ENCODE peak calls at places on chromosomes 2 and 18, in seven cellular contexts. S is heart left ventricle, T is IMR-90, M is neural progenitor cell, D is RWPE2, O is Peyer's patch, L is uterus. Z is an unnamed sample.

GRCh38 chr2:422676-423435 is 135.0 kb upstream of the ALKAL2 start:
- DNase-seq in S (no peak), T (no peak), M (no peak), D (no peak), O (no peak), L (no peak), Z (no peak)

GRCh38 chr18:52452427-52452826 is 112.4 kb downstream of the DCC start:
- DNase-seq in S (no peak), T (no peak), M (no peak), D (no peak), O (no peak), L (no peak), Z (no peak)

GRCh38 chr18:49178736-49179135 is 228.0 kb upstream of the SMAD7 start:
- DNase-seq in S (no peak), T (peak; percentile 23), M (peak; percentile 28), D (no peak), O (peak; percentile 20), L (no peak), Z (no peak)

GRCh38 chr2:11073251-11073650 is 82.0 kb upstream of the SLC66A3 start:
- DNase-seq in S (no peak), T (peak; percentile 50), M (peak; percentile 85), D (no peak), O (no peak), L (no peak), Z (peak; percentile 54)

GRCh38 chr2:172864182-172864581 is 128.5 kb downstream of the RAPGEF4 start:
- DNase-seq in S (peak; percentile 35), T (peak; percentile 51), M (peak; percentile 79), D (no peak), O (no peak), L (peak; percentile 38), Z (peak; percentile 52)

GRCh38 chr18:44579028-44579692 is 101.5 kb upstream of the SETBP1 start:
- DNase-seq in S (no peak), T (peak; percentile 63), M (peak; percentile 64), D (no peak), O (no peak), L (no peak), Z (no peak)

GRCh38 chr18:26003391-26003790 is 87.0 kb downstream of the SS18 start:
- DNase-seq in S (no peak), T (no peak), M (no peak), D (no peak), O (no peak), L (no peak), Z (no peak)

GRCh38 chr18:54269924-54270844 is 867 bp downstream of the POLI start:
- DNase-seq in S (no peak), T (peak; percentile 18), M (peak; percentile 37), D (no peak), O (peak; percentile 63), L (no peak), Z (peak; percentile 49)

GRCh38 chr2:9112079-9112721 is 94.4 kb upstream of the ASAP2 start:
- DNase-seq in S (no peak), T (peak; percentile 96), M (no peak), D (peak; percentile 95), O (no peak), L (peak; percentile 82), Z (peak; percentile 81)

GRCh38 chr18:13460946-13461345 is 242.4 kb downstream of the LDLRAD4 start:
- DNase-seq in S (no peak), T (no peak), M (no peak), D (no peak), O (no peak), L (no peak), Z (no peak)

GRCh38 chr18:49274188-49274714 is 186.2 kb downstream of the DYM start:
- DNase-seq in S (no peak), T (peak; percentile 68), M (no peak), D (no peak), O (no peak), L (no peak), Z (no peak)

GRCh38 chr2:633371-633770 is 43.8 kb downstream of the TMEM18 start:
- DNase-seq in S (no peak), T (no peak), M (no peak), D (no peak), O (no peak), L (no peak), Z (no peak)

GRCh38 chr2:88165604-88166003 is 4.5 kb upstream of the THNSL2 start:
- DNase-seq in S (no peak), T (no peak), M (no peak), D (no peak), O (no peak), L (no peak), Z (no peak)

GRCh38 chr2:127641133-127641532 is 4.8 kb upstream of the GPR17 start:
- DNase-seq in S (no peak), T (no peak), M (no peak), D (no peak), O (no peak), L (no peak), Z (no peak)

GRCh38 chr2:105396254-105397024 is 2.4 kb downstream of the FHL2 start:
- DNase-seq in S (no peak), T (peak; percentile 98), M (no peak), D (peak; percentile 97), O (no peak), L (no peak), Z (peak; percentile 78)

GRCh38 chr2:5021148-5021547 is 671.0 kb upstream of the SOX11 start:
- DNase-seq in S (no peak), T (no peak), M (no peak), D (no peak), O (no peak), L (no peak), Z (no peak)

GRCh38 chr2:69563021-69563420 is 80.5 kb downstream of the AAK1 start:
- DNase-seq in S (no peak), T (no peak), M (no peak), D (no peak), O (no peak), L (no peak), Z (no peak)

GRCh38 chr2:40734797-40735196 is 282.9 kb upstream of the SLC8A1 start:
- DNase-seq in S (no peak), T (peak; percentile 67), M (no peak), D (no peak), O (no peak), L (no peak), Z (no peak)

GRCh38 chr2:10620481-10620880 is 69.3 kb downstream of the NOL10 start:
- DNase-seq in S (no peak), T (peak; percentile 94), M (no peak), D (no peak), O (no peak), L (no peak), Z (no peak)

GRCh38 chr2:227374158-227374557 is 4.9 kb downstream of the TM4SF20 start:
- DNase-seq in S (no peak), T (peak; percentile 57), M (no peak), D (no peak), O (no peak), L (no peak), Z (no peak)

GRCh38 chr2:233022561-233022960 is 9.5 kb upstream of the NGEF start:
- DNase-seq in S (no peak), T (no peak), M (no peak), D (no peak), O (no peak), L (no peak), Z (no peak)

DNA sequence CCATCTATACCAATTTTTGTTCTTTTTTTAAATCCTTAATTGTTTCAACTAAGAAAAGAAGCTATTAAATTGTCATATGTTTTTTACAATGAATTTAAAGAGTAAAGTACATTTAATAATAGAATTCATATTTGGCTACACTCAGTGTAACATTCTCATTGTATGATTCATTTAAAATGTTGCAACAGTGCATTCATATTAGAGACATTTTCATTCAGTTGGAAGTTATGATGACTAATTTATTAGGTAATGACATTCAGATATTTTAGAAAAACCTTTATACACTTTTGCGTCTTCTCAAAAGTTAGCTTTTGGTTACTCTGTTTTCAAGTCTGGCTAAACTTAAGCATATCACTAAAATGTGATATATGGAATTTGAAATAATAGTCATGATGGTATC is 887.5 kb upstream of the NRXN1 start:
- DNase-seq in S (no peak), T (peak; percentile 72), M (no peak), D (no peak), O (no peak), L (no peak), Z (no peak)
- H3K27me3 ChIP-seq in S (no peaks in the 10 kb centered on the region), T (no peaks in the 10 kb centered on the region), M (no peaks in the 10 kb centered on the region), D (no peaks in the 10 kb centered on the region), O (no peaks in the 10 kb centered on the region), L (no peaks in the 10 kb centered on the region), Z (no peaks in the 10 kb centered on the region)

DNA sequence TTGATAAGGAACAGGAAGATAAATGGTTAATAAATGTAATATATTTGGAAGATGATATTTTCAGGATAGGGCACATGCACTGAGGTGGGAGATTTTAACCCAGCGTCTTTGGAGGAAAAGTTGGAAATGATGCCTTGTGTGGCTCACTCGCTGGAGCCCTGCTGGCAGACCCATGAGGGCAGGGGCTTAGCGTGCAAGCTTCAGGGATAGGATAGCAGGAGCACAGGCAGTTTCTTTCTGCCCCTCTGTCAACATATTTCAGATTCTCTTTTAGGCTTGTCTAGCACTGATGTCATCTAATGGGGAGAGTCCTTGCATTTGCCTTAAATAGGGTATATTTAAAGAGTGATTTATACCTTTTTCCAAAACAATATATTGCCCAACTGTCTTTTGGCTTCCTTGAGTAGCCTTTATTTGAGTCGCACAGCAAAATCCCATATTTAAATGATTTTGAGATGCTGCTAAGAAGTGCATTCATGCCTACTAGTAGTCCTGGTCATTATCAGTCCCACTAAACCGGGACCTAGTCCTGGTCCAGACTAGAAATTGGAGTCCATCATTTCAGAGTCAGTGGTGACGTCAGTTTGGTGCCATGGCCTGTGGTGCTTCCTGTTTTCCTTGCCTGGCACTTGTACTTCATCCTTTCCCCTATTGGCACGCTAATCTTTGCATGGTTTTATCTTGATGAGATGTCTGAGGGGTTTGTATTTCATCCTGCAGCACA is 45.8 kb downstream of the SH3RF3 start:
- DNase-seq in S (no peak), T (no peak), M (no peak), D (no peak), O (no peak), L (no peak), Z (no peak)
- H3K4me1 ChIP-seq in S (peaks cover 63% of the 10 kb centered on the region), T (peaks cover 41% of the 10 kb centered on the region), M (peaks cover 14% of the 10 kb centered on the region), D (peaks cover 22% of the 10 kb centered on the region), O (no peaks in the 10 kb centered on the region), L (peaks cover 3% of the 10 kb centered on the region), Z (peaks cover 25% of the 10 kb centered on the region)

GRCh38 chr2:85750509-85751299 is 3.1 kb upstream of the ATOH8 start:
- DNase-seq in S (peak; percentile 76), T (peak; percentile 58), M (peak; percentile 76), D (peak; percentile 45), O (peak; percentile 53), L (peak; percentile 70), Z (peak; percentile 67)
- H3K27me3 ChIP-seq in S (no peaks in the 10 kb centered on the region), T (no peaks in the 10 kb centered on the region), M (peaks cover 95% of the 10 kb centered on the region), D (peaks cover 51% of the 10 kb centered on the region), O (no peaks in the 10 kb centered on the region), L (no peaks in the 10 kb centered on the region), Z (no peaks in the 10 kb centered on the region)

DNA sequence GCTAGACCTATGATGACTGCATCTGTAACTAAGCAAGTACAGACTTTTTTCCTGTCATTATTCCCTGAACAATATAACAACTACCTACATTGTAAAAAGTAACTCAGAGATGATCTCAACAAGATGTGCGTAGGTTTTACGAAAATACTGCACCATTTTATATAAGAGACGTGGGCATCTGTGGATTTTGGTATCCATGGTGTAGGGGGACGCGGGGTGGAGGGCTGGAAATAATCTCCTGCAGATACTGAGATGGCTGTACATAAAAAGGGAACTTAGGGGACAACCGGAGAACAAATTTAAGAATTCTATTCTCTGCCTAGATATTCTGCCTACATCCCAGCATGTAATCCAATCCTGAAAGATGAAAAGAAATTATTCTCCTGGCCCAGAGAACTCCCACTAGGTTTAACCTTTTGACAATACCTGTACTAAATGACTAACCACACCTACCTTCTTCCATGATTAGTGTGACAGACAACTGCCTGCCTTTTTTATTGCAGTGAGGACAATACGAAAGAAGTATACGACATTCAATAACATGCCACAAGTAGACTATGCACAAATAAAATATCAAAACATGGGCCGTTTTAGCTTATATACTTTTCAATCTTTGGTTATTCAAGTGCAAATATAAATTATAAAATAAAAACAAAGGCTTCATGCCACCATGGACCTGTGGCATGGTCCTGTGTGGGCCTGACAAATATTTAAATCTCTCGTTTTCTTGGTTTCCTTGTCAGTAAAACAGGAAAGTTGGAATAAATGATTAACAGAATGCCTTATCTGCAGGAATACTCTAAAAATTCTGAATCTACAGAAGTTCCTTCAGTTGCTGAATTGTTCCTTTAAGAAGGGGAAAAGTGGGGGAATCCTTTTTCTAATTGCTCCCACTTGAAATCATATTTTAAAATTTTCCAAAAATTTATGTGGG is 46.3 kb downstream of the RTN4 start:
- DNase-seq in S (no peak), T (no peak), M (no peak), D (no peak), O (no peak), L (no peak), Z (no peak)
- H3K4me1 ChIP-seq in S (peaks cover 41% of the 10 kb centered on the region), T (peaks cover 15% of the 10 kb centered on the region), M (peaks cover 13% of the 10 kb centered on the region), D (peaks cover 72% of the 10 kb centered on the region), O (no peaks in the 10 kb centered on the region), L (no peaks in the 10 kb centered on the region), Z (no peaks in the 10 kb centered on the region)

Z was measured in ovary.